ENCODE peak calls at places on chromosomes 7 and 10, in ten cellular contexts. U is fibroblast of lung, P is A673, A is GM23248, X is hepatocyte, Z is PC-3, W is H1, H is GM23338, Q is K562, S is keratinocyte. O is an unnamed sample.

GRCh38 chr7:16883918-16884317 is 2.1 kb upstream of the AGR3 start:
- DNase-seq in U (no peak), P (no peak), A (no peak), X (no peak), Z (no peak), W (no peak), H (no peak), Q (no peak), S (no peak), O (no peak)

GRCh38 chr7:139531094-139531493 is 7.6 kb downstream of the CLEC2L start:
- DNase-seq in U (no peak), P (no peak), A (no peak), X (no peak), Z (no peak), W (no peak), H (no peak), Q (no peak), S (no peak), O (no peak)

GRCh38 chr10:6563075-6563474 is 17.0 kb downstream of the PRKCQ start:
- DNase-seq in U (no peak), P (no peak), A (no peak), X (no peak), Z (no peak), W (no peak), H (peak), Q (no peak), S (no peak), O (no peak)

GRCh38 chr7:155656891-155657290 is 12.4 kb downstream of the RBM33 start:
- DNase-seq in U (no peak), P (no peak), A (no peak), X (no peak), Z (no peak), W (no peak), H (no peak), Q (no peak), S (no peak), O (no peak)

GRCh38 chr7:84088669-84089278 is 105.8 kb downstream of the SEMA3A start:
- DNase-seq in U (peak), P (no peak), A (no peak), X (no peak), Z (no peak), W (no peak), H (no peak), Q (no peak), S (no peak), O (no peak)

GRCh38 chr10:121683803-121684202 is 85.6 kb upstream of the FGFR2 start:
- DNase-seq in U (no peak), P (no peak), A (no peak), X (no peak), Z (no peak), W (no peak), H (no peak), Q (no peak), S (no peak), O (no peak)

GRCh38 chr7:120097789-120098188 is 175.2 kb upstream of the KCND2 start:
- DNase-seq in U (no peak), P (no peak), A (no peak), X (no peak), Z (no peak), W (no peak), H (no peak), Q (no peak), S (no peak), O (no peak)

GRCh38 chr10:6907877-6908530 is 327.9 kb upstream of the PRKCQ start:
- DNase-seq in U (no peak), P (no peak), A (no peak), X (no peak), Z (no peak), W (no peak), H (no peak), Q (no peak), S (no peak), O (no peak)

GRCh38 chr10:45091968-45092367 is 91.2 kb downstream of the ZNF22 start:
- DNase-seq in U (no peak), P (peak), A (no peak), X (no peak), Z (no peak), W (no peak), H (no peak), Q (no peak), S (no peak), O (no peak)

GRCh38 chr7:1895664-1896515 is 225.8 kb downstream of the ELFN1 start:
- DNase-seq in U (no peak), P (no peak), A (no peak), X (no peak), Z (no peak), W (no peak), H (no peak), Q (no peak), S (no peak), O (no peak)

GRCh38 chr10:65555192-65555591 is 1370.6 kb upstream of the LRRTM3 start:
- DNase-seq in U (no peak), P (no peak), A (no peak), X (no peak), Z (no peak), W (no peak), H (peak), Q (no peak), S (no peak), O (no peak)

GRCh38 chr10:77187376-77187999 is 450.1 kb downstream of the KCNMA1 start:
- DNase-seq in U (no peak), P (no peak), A (no peak), X (no peak), Z (no peak), W (no peak), H (no peak), Q (no peak), S (no peak), O (no peak)

GRCh38 chr10:21617267-21617666 is 83.2 kb downstream of the MLLT10 start:
- DNase-seq in U (no peak), P (no peak), A (peak), X (no peak), Z (no peak), W (no peak), H (no peak), Q (no peak), S (no peak), O (no peak)

GRCh38 chr10:78596556-78596955 is 472.2 kb upstream of the ZMIZ1 start:
- DNase-seq in U (no peak), P (no peak), A (no peak), X (no peak), Z (no peak), W (no peak), H (no peak), Q (no peak), S (no peak), O (no peak)

GRCh38 chr10:12540341-12540781 is 191.0 kb downstream of the CAMK1D start:
- DNase-seq in U (peak), P (peak), A (peak), X (no peak), Z (no peak), W (peak), H (no peak), Q (no peak), S (no peak), O (no peak)

GRCh38 chr7:18119985-18120384 is 92.3 kb upstream of the PRPS1L1 start:
- DNase-seq in U (peak), P (peak), A (peak), X (no peak), Z (peak), W (no peak), H (peak), Q (no peak), S (no peak), O (no peak)

GRCh38 chr10:70617798-70618568 is 15.4 kb upstream of the PRF1 start:
- DNase-seq in U (peak), P (no peak), A (peak), X (no peak), Z (peak), W (no peak), H (no peak), Q (no peak), S (no peak), O (no peak)

GRCh38 chr7:96671854-96672253 is 37.8 kb downstream of the SEM1 start:
- DNase-seq in U (no peak), P (no peak), A (no peak), X (no peak), Z (no peak), W (no peak), H (no peak), Q (no peak), S (no peak), O (no peak)

GRCh38 chr10:23459323-23459939 is 20.6 kb downstream of the OTUD1 start:
- DNase-seq in U (no peak), P (no peak), A (no peak), X (no peak), Z (no peak), W (peak), H (no peak), Q (no peak), S (no peak), O (no peak)

GRCh38 chr10:95794195-95794594 is 38.2 kb downstream of the ENTPD1 start:
- DNase-seq in U (no peak), P (no peak), A (no peak), X (no peak), Z (no peak), W (no peak), H (no peak), Q (no peak), S (no peak), O (no peak)

GRCh38 chr7:4634166-4634565 is 47.9 kb upstream of the FOXK1 start:
- DNase-seq in U (peak), P (no peak), A (peak), X (no peak), Z (no peak), W (no peak), H (no peak), Q (no peak), S (no peak), O (no peak)

GRCh38 chr10:71225291-71226058 is 13.1 kb downstream of the UNC5B start:
- DNase-seq in U (no peak), P (no peak), A (no peak), X (no peak), Z (no peak), W (no peak), H (no peak), Q (no peak), S (no peak), O (no peak)

GRCh38 chr10:31158000-31158658 is 126.5 kb upstream of the ZNF438 start:
- DNase-seq in U (peak), P (no peak), A (peak), X (no peak), Z (peak), W (no peak), H (no peak), Q (no peak), S (no peak), O (no peak)

GRCh38 chr7:117993377-117994003 is 120.2 kb upstream of the CTTNBP2 start:
- DNase-seq in U (peak), P (peak), A (peak), X (peak), Z (peak), W (peak), H (peak), Q (peak), S (no peak), O (no peak)

GRCh38 chr10:124296813-124297788 is 121.6 kb downstream of the OAT start:
- DNase-seq in U (no peak), P (no peak), A (no peak), X (no peak), Z (no peak), W (no peak), H (no peak), Q (no peak), S (no peak), O (no peak)

GRCh38 chr7:138575897-138576428 is 115.9 kb downstream of the TRIM24 start:
- DNase-seq in U (no peak), P (no peak), A (no peak), X (no peak), Z (no peak), W (no peak), H (no peak), Q (no peak), S (no peak), O (no peak)

GRCh38 chr10:22573820-22574569 is 140.4 kb downstream of the PIP4K2A start:
- DNase-seq in U (no peak), P (peak), A (peak), X (no peak), Z (peak), W (peak), H (peak), Q (peak), S (no peak), O (no peak)

GRCh38 chr10:80046629-80047441 is 31.6 kb upstream of the TMEM254 start:
- DNase-seq in U (peak), P (peak), A (peak), X (peak), Z (peak), W (peak), H (peak), Q (peak), S (peak), O (no peak)

GRCh38 chr7:120973849-120974248 is 14.7 kb upstream of the CPED1 start:
- DNase-seq in U (no peak), P (no peak), A (no peak), X (no peak), Z (no peak), W (no peak), H (no peak), Q (no peak), S (no peak), O (no peak)

GRCh38 chr7:56083150-56083785 is 9.5 kb downstream of the PHKG1 start:
- DNase-seq in U (no peak), P (no peak), A (no peak), X (no peak), Z (no peak), W (no peak), H (no peak), Q (no peak), S (no peak), O (no peak)

GRCh38 chr10:129780901-129781795 is 182.9 kb downstream of the EBF3 start:
- DNase-seq in U (no peak), P (no peak), A (no peak), X (no peak), Z (no peak), W (no peak), H (no peak), Q (no peak), S (no peak), O (no peak)

GRCh38 chr7:47943676-47944474 is 4.4 kb downstream of the PKD1L1 start:
- DNase-seq in U (no peak), P (no peak), A (no peak), X (no peak), Z (no peak), W (no peak), H (no peak), Q (no peak), S (no peak), O (no peak)

GRCh38 chr7:36794689-36795088 is 70.4 kb upstream of the AOAH start:
- DNase-seq in U (no peak), P (no peak), A (no peak), X (no peak), Z (no peak), W (no peak), H (no peak), Q (no peak), S (peak), O (no peak)

GRCh38 chr7:106779877-106780276 is 85.2 kb upstream of the PIK3CG start:
- DNase-seq in U (no peak), P (no peak), A (no peak), X (peak), Z (peak), W (peak), H (peak), Q (peak), S (no peak), O (no peak)

DNA sequence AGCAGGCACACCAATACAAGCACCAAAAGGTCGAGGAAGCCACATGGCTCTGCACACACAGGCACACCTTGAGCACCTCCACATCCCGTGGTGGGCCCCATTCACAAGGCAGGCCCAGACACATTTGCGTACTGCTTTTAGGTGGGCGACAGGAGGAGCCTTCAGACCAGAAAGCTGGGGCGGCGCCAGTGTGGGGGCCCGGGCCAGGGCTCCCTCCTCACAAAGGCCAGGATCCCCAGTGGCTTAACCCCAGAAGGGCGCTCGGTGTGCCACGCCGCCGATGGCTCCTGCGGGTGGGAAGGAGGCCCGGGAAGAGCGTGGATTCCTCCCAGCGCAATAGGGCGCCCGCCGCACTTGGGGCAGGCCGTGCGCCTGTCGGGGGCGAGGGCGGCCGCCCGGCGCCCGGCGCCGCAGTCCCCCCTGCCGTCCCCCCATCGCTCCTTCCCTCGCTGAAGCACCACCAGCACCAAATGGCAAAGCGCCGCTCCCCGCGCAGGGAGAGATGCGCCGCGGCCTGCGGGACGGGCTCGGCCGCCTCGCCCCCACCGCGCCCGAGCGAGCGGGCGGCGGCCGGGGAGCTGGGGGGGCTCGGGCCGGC is 2.9 kb upstream of the SMARCD3 start:
- DNase-seq in U (peak), P (peak), A (peak), X (peak), Z (no peak), W (peak), H (peak), Q (no peak), S (no peak), O (no peak)
- TF ChIP-seq EZH2 in U (no peak), P (no peak), A (no peak), X (no peak), Z (no peak), W (peak), H (peak), Q (no peak), S (no peak), O (no peak)

GRCh38 chr7:116355423-116355765 is 144.1 kb upstream of the CAV2 start:
- DNase-seq in U (no peak), P (no peak), A (no peak), X (no peak), Z (no peak), W (no peak), H (no peak), Q (no peak), S (no peak), O (no peak)

GRCh38 chr7:116354546-116355422 is 144.4 kb downstream of the TES start:
- DNase-seq in U (peak), P (peak), A (peak), X (peak), Z (peak), W (no peak), H (peak), Q (no peak), S (peak), O (peak)

GRCh38 chr7:116351966-116352365 is 141.6 kb downstream of the TES start:
- DNase-seq in U (no peak), P (no peak), A (no peak), X (no peak), Z (no peak), W (no peak), H (no peak), Q (no peak), S (no peak), O (no peak)

GRCh38 chr7:116353614-116354013 is 143.3 kb downstream of the TES start:
- DNase-seq in U (peak), P (peak), A (peak), X (peak), Z (no peak), W (no peak), H (no peak), Q (no peak), S (peak), O (no peak)

DNA sequence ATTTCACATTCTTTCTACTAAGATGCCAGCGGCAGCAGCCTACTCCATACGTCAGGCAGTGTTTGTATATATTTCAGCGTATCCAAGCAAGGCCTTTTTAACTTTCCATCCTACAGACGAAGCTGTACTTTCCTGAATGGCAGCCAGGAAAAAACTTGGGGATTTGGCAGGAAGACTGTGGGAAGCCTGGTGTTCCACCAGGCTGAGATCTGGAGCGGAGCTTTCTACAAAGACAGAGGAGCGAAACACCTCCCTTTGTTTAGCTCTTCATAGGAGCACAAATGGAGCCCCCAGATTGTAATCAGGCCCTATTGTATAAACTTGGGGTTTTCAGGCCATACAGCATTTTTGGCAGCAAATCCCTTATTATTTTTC is 143.8 kb downstream of the TES start:
- DNase-seq in U (peak), P (no peak), A (peak), X (peak), Z (no peak), W (no peak), H (no peak), Q (no peak), S (no peak), O (no peak)
- H3K4me3 ChIP-seq in U (no peak), P (no peak), A (peak), X (no peak), Z (peak), W (no peak), H (no peak), Q (no peak), S (peak), O (no peak)

GRCh38 chr7:34211003-34211402 is 305.7 kb downstream of the BMPER start:
- DNase-seq in U (no peak), P (no peak), A (no peak), X (peak), Z (no peak), W (no peak), H (peak), Q (no peak), S (no peak), O (no peak)
- H3K27ac ChIP-seq in U (no peak), P (no peak), A (no peak), X (no peak), Z (no peak), W (no peak), H (no peak), Q (no peak), S (no peak), O (no peak)

GRCh38 chr10:133047526-133047925 is 40.2 kb upstream of the ADGRA1 start:
- DNase-seq in U (no peak), P (no peak), A (no peak), X (no peak), Z (no peak), W (no peak), H (no peak), Q (no peak), S (no peak), O (no peak)

GRCh38 chr10:133044502-133044901 is 43.2 kb upstream of the ADGRA1 start:
- DNase-seq in U (no peak), P (no peak), A (peak), X (no peak), Z (no peak), W (no peak), H (no peak), Q (no peak), S (no peak), O (no peak)

GRCh38 chr10:133043541-133044225 is 44.0 kb upstream of the ADGRA1 start:
- DNase-seq in U (no peak), P (no peak), A (no peak), X (no peak), Z (no peak), W (no peak), H (no peak), Q (no peak), S (no peak), O (no peak)

GRCh38 chr10:133048306-133048705 is 39.4 kb upstream of the ADGRA1 start:
- DNase-seq in U (no peak), P (no peak), A (no peak), X (no peak), Z (no peak), W (no peak), H (no peak), Q (no peak), S (no peak), O (no peak)

DNA sequence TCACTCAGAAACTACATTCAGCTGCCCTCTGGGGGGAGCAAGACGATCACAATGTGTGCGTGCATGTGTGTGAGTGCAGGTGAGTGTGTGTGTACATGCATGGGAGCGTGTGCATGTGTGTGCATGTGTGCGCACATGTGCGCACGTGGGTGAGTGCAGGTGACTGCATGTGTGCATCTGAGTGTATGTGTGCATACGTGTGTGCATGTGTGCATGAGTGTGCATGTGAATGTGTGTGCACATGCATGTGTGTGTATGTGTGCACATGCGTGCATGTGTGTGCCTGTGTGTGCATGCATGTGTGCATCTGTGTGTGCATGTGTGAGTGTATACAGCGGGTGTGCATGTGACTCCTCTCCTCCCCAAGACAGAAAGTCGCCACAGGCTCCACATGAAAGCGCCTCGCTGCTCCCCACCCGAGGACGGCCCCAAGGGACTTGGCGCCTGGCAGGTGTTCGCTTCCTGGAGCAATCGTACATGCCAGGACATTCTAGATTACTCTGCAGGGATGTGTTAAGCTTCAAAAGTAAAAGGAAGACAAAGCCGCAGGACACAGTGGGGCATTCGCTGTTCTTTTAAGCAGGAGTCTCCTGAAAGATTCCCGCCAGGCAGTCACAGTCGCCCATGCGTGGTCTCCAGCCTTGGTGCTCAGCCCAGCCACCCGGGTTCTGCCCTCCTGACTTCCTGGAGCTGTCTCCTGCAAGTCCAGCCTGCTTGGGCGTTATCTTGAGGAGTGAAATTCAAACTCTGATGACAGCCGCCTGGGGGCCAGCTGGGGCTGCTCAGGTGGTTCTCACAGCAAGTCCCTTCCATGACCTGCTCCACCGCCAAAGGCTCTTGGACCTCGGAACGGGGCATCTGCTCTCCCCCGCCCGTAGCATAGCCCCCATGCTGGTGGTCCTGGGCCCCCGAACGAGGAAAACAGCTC is 41.9 kb upstream of the ADGRA1 start:
- DNase-seq in U (no peak), P (no peak), A (no peak), X (no peak), Z (no peak), W (no peak), H (no peak), Q (no peak), S (no peak), O (no peak)
- TF ChIP-seq EZH2 in U (no peak), P (peak), A (no peak), X (no peak), Z (no peak), W (no peak), H (no peak), Q (no peak), S (no peak), O (no peak)

O was measured in SK-N-MC.